ENCODE peak calls at places on chromosomes 13 and 19, in four cellular contexts. Z is pons, N is pancreas, U is ELF-1. W is an unnamed sample.

GRCh38 chr13:44191504-44192171 is 182.0 kb upstream of the SERP2 start:
- DNase-seq in Z (peak), N (peak), U (peak), W (peak)

GRCh38 chr13:48158290-48158689 is 63.4 kb upstream of the MED4 start:
- DNase-seq in Z (no peak), N (no peak), U (no peak), W (no peak)

GRCh38 chr19:29952127-29952526 is 10.1 kb downstream of the URI1 start:
- DNase-seq in Z (no peak), N (no peak), U (no peak), W (no peak)

GRCh38 chr13:76637651-76638111 is 248.5 kb downstream of the KCTD12 start:
- DNase-seq in Z (no peak), N (no peak), U (no peak), W (no peak)

GRCh38 chr19:9936151-9937000 is at the start of gene OLFM2:
- DNase-seq in Z (no peak), N (peak), U (no peak), W (peak)

GRCh38 chr19:10975374-10976036 is 14.7 kb downstream of the SMARCA4 start:
- DNase-seq in Z (no peak), N (no peak), U (no peak), W (no peak)

GRCh38 chr13:46126074-46126473 is 21.2 kb upstream of the CPB2 start:
- DNase-seq in Z (no peak), N (no peak), U (no peak), W (no peak)

GRCh38 chr19:56477429-56478338 is 539 bp upstream of the ZNF667 start:
- DNase-seq in Z (peak), N (peak), U (peak), W (peak)

GRCh38 chr13:95784161-95784880 is 107.4 kb downstream of the DNAJC3 start:
- DNase-seq in Z (no peak), N (no peak), U (peak), W (no peak)